ENCODE peak calls at places on chromosomes 5 and 9, in seven cellular contexts. A is H9, R is neuronal stem cell, F is IMR-90, D is mesenchymal stem cell, N is trophoblast cell, M is H1. Q is an unnamed sample.

GRCh38 chr5:61974680-61975079 is 331.3 kb upstream of the KIF2A start:
- DNase-seq in M (no peak), N (no peak), A (no peak), F (no peak), D (no peak), R (no peak), Q (no peak)

GRCh38 chr5:170178814-170179213 is 54.0 kb upstream of the C5orf58 start:
- DNase-seq in N (peak; percentile 41), M (no peak), A (no peak), F (no peak), R (no peak), D (no peak), Q (no peak)

GRCh38 chr5:170632266-170632984 is 128.6 kb downstream of the KCNIP1 start:
- DNase-seq in R (no peak), A (peak; percentile 82), D (peak; percentile 26), F (no peak), M (no peak), N (peak; percentile 54), Q (peak; percentile 83)

GRCh38 chr9:113910036-113910639 is 34.0 kb downstream of the ZNF618 start:
- DNase-seq in N (no peak), F (no peak), R (no peak), A (peak; percentile 14), M (peak; percentile 38), D (no peak), Q (no peak)

GRCh38 chr9:131868766-131869165 is 128.9 kb upstream of the RAPGEF1 start:
- DNase-seq in A (no peak), F (peak; percentile 11), D (no peak), N (no peak), R (no peak), M (no peak), Q (no peak)

GRCh38 chr5:82859439-82860140 is 217.6 kb downstream of the TMEM167A start:
- DNase-seq in M (no peak), D (peak; percentile 28), N (no peak), A (no peak), R (no peak), F (no peak), Q (no peak)

GRCh38 chr9:130089141-130089540 is 35.4 kb downstream of the GPR107 start:
- DNase-seq in N (no peak), D (no peak), A (no peak), M (no peak), R (no peak), F (no peak), Q (no peak)

GRCh38 chr9:98694943-98695342 is 13.8 kb downstream of the GABBR2 start:
- DNase-seq in F (no peak), R (no peak), N (no peak), A (no peak), D (no peak), M (no peak), Q (no peak)

GRCh38 chr5:126030698-126031097 is 392.5 kb upstream of the GRAMD2B start:
- DNase-seq in N (no peak), M (no peak), F (no peak), A (no peak), R (no peak), D (no peak), Q (no peak)

GRCh38 chr5:58477760-58478159 is 13.5 kb upstream of the GAPT start:
- DNase-seq in R (no peak), N (no peak), M (no peak), D (no peak), F (no peak), A (no peak), Q (no peak)

GRCh38 chr5:68554566-68555279 is 339.2 kb downstream of the PIK3R1 start:
- DNase-seq in M (no peak), N (peak; percentile 32), R (no peak), D (peak; percentile 49), A (no peak), F (peak; percentile 59), Q (peak; percentile 36)

GRCh38 chr5:167992868-167993267 is 298.6 kb upstream of the WWC1 start:
- DNase-seq in F (no peak), M (no peak), R (no peak), A (no peak), N (no peak), D (no peak), Q (no peak)

GRCh38 chr5:83474986-83475385 is 3.4 kb downstream of the VCAN start:
- DNase-seq in M (no peak), N (no peak), A (no peak), D (no peak), R (peak; percentile 20), F (no peak), Q (peak; percentile 71)

GRCh38 chr5:38758774-38759423 is 86.9 kb upstream of the OSMR start:
- DNase-seq in N (no peak), D (no peak), M (no peak), F (no peak), A (no peak), R (no peak), Q (no peak)

GRCh38 chr9:105507096-105507495 is 50.8 kb upstream of the FKTN start:
- DNase-seq in F (no peak), R (no peak), N (no peak), D (no peak), A (no peak), M (no peak), Q (no peak)

GRCh38 chr9:77957652-77958051 is 74.0 kb downstream of the GNAQ start:
- DNase-seq in D (no peak), N (peak; percentile 49), R (no peak), F (no peak), M (no peak), A (no peak), Q (no peak)
- H4K8ac ChIP-seq in D (no peak overlapping the region), N (no peak overlapping the region), R (no peak overlapping the region), F (no peak overlapping the region), M (no peak overlapping the region), A (no peak overlapping the region), Q (no peak overlapping the region)

GRCh38 chr9:80158150-80158549 is 586.4 kb downstream of the TLE4 start:
- DNase-seq in F (no peak), M (no peak), R (no peak), A (no peak), N (no peak), D (no peak), Q (peak; percentile 13)

GRCh38 chr9:80156262-80156661 is 584.5 kb downstream of the TLE4 start:
- DNase-seq in A (no peak), M (no peak), R (no peak), F (no peak), N (no peak), D (no peak), Q (no peak)

GRCh38 chr9:80157128-80157527 is 585.4 kb downstream of the TLE4 start:
- DNase-seq in N (no peak), A (no peak), F (no peak), M (no peak), R (no peak), D (no peak), Q (peak; percentile 52)

GRCh38 chr9:80157561-80157983 is 585.8 kb downstream of the TLE4 start:
- DNase-seq in N (no peak), A (no peak), R (no peak), F (peak; percentile 67), M (no peak), D (peak; percentile 34), Q (no peak)

DNA sequence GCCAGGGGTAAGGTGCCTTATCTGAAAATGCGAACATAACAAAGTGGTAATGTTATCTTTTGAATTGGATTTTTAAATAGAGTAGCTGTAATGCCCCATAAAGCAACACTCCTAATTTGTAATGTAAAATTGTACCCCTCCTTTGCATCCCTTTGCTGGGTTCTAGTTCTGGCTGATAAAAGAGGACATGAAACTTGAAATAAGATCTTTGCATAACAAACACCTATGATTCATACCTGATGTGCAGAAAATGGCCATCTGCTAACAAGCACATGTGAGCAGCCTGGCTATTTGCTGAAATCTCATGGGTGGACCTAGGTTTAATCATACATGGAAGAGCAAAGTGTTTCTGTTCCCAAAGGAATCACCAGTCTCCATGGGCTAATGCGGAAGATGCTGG is 585.0 kb downstream of the TLE4 start:
- DNase-seq in F (peak; percentile 15), M (no peak), A (no peak), N (no peak), R (no peak), D (no peak), Q (no peak)
- H2BK5ac ChIP-seq in F (no peak overlapping the region), M (no peak overlapping the region), A (no peak overlapping the region), N (no peak overlapping the region), R (no peak overlapping the region), D (no peak overlapping the region), Q (no peak overlapping the region)

GRCh38 chr9:72290311-72290710 is 74.7 kb downstream of the ZFAND5 start:
- DNase-seq in D (no peak), R (no peak), F (no peak), M (no peak), A (no peak), N (no peak), Q (no peak)

GRCh38 chr9:72292874-72293607 is 72.0 kb downstream of the ZFAND5 start:
- DNase-seq in D (peak; percentile 91), F (peak; percentile 75), M (no peak), R (no peak), N (peak; percentile 77), A (no peak), Q (no peak)

GRCh38 chr9:72294952-72295351 is 70.1 kb downstream of the ZFAND5 start:
- DNase-seq in D (no peak), A (no peak), N (peak; percentile 88), F (no peak), M (no peak), R (no peak), Q (no peak)

GRCh38 chr9:72297516-72297915 is 67.5 kb downstream of the ZFAND5 start:
- DNase-seq in D (no peak), N (no peak), M (no peak), A (no peak), R (no peak), F (no peak), Q (peak; percentile 23)

DNA sequence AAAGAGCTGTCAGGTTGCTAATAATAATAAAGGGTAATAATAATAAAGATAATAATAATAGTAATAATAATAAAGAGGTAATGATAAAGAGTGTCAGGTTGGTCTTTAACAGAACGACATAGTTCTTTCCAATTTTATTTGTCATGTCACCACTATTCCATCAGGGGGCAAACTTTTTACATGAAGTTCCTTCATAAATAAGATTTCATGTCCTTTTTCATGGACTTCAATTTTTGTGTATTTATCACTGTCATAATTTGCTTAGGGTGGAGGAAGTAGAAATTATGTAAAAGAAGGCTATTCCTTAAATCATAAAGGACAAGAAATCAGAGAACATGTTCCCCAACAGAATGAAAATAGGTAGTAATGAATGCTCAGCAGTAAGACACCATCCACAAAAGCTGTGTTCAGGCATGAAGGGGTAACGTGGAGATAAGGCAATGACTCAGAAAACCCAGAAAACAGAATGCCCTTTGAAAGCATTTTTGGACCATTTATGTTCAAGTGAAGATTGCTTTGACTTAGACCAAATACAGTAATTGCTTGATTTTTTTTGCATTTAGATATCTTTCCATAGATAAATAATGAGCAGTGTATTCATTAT is 72.7 kb downstream of the ZFAND5 start:
- DNase-seq in F (peak; percentile 49), D (peak; percentile 70), N (no peak), A (no peak), R (no peak), M (no peak), Q (no peak)
- H3K9ac ChIP-seq in F (no peak overlapping the region), D (peak overlapping the region; percentile 50), N (no peak overlapping the region), A (no peak overlapping the region), R (no peak overlapping the region), M (no peak overlapping the region), Q (no peak overlapping the region)

GRCh38 chr5:33068786-33069185 is 357.7 kb downstream of the NPR3 start:
- DNase-seq in R (no peak), M (no peak), N (no peak), F (peak; percentile 50), D (no peak), A (no peak), Q (no peak)
- H4K8ac ChIP-seq in R (no peak overlapping the region), M (no peak overlapping the region), N (no peak overlapping the region), F (no peak overlapping the region), D (no peak overlapping the region), A (no peak overlapping the region), Q (no peak overlapping the region)

Q was measured in mesendoderm.